ENCODE peak calls at places on chromosomes 7 and 10, in six cellular contexts. U, M, B, C, T and K are unnamed samples.
A peak's percentile ranks its signal among the peaks of the same experiment; 100 is the strongest.

GRCh38 chr7:152574892-152575511 is 100.9 kb downstream of the XRCC2 start:
- DNase-seq in T (peak; percentile 46), U (no peak), M (no peak), C (peak; percentile 63), B (no peak), K (peak; percentile 39)

GRCh38 chr10:85642082-85642420 is 724.5 kb downstream of the GRID1 start:
- DNase-seq in M (peak; percentile 27), T (no peak), B (no peak), U (no peak), C (no peak), K (no peak)

GRCh38 chr7:150857276-150858055 is 5.1 kb downstream of the AOC1 start:
- DNase-seq in C (no peak), T (no peak), M (no peak), U (no peak), B (no peak), K (no peak)

GRCh38 chr7:139242741-139243281 is 11.8 kb downstream of the UBN2 start:
- DNase-seq in T (peak; percentile 44), M (peak; percentile 29), C (no peak), B (no peak), U (no peak), K (no peak)

GRCh38 chr7:128362670-128363069 is 1.2 kb upstream of the PRRT4 start:
- DNase-seq in T (peak; percentile 40), B (no peak), C (no peak), M (peak; percentile 15), U (no peak), K (no peak)

GRCh38 chr10:18861382-18861781 is 187.2 kb upstream of the MALRD1 start:
- DNase-seq in U (no peak), C (no peak), M (no peak), B (no peak), T (no peak), K (no peak)

GRCh38 chr10:55793024-55793423 is 568.0 kb downstream of the ZWINT start:
- DNase-seq in T (peak; percentile 82), U (no peak), C (no peak), M (no peak), B (no peak), K (no peak)

GRCh38 chr10:133318494-133319127 is 9.9 kb downstream of the ZNF511 start:
- DNase-seq in B (no peak), M (peak; percentile 32), T (peak; percentile 72), U (peak; percentile 86), C (peak; percentile 83), K (peak; percentile 74)

GRCh38 chr10:12350167-12350872 is 973 bp downstream of the CAMK1D start:
- DNase-seq in U (peak; percentile 28), B (no peak), M (peak; percentile 16), C (peak; percentile 71), T (peak; percentile 37), K (peak; percentile 61)

GRCh38 chr7:159026271-159027047 is 118.2 kb downstream of the VIPR2 start:
- DNase-seq in U (no peak), C (no peak), B (no peak), T (no peak), M (no peak), K (no peak)

GRCh38 chr7:135879238-135879637 is 97.9 kb downstream of the MTPN start:
- DNase-seq in C (no peak), U (no peak), M (peak; percentile 18), B (no peak), T (peak; percentile 30), K (no peak)

GRCh38 chr10:13815766-13816165 is 229.0 kb downstream of the PRPF18 start:
- DNase-seq in U (no peak), C (no peak), M (peak; percentile 49), B (no peak), T (peak; percentile 68), K (no peak)

GRCh38 chr7:19928247-19928646 is 154.8 kb upstream of the TMEM196 start:
- DNase-seq in T (no peak), B (no peak), M (no peak), U (no peak), C (peak; percentile 70), K (peak; percentile 59)

GRCh38 chr7:110944966-110945644 is 145.8 kb upstream of the LRRN3 start:
- DNase-seq in U (no peak), M (no peak), B (no peak), C (no peak), T (no peak), K (no peak)

GRCh38 chr7:42606217-42606905 is 305.5 kb downstream of the C7orf25 start:
- DNase-seq in U (no peak), M (peak; percentile 71), B (no peak), C (no peak), T (peak; percentile 11), K (no peak)

GRCh38 chr10:677038-677437 is 12.4 kb downstream of the DIP2C start:
- DNase-seq in T (peak; percentile 45), U (no peak), B (no peak), M (no peak), C (no peak), K (no peak)

GRCh38 chr10:78763651-78764395 is 304.9 kb upstream of the ZMIZ1 start:
- DNase-seq in M (no peak), B (no peak), T (no peak), U (no peak), C (peak; percentile 87), K (peak; percentile 81)

GRCh38 chr10:88687853-88688467 is 18.1 kb upstream of the LIPK start:
- DNase-seq in B (no peak), T (peak; percentile 32), M (peak; percentile 25), U (no peak), C (peak; percentile 36), K (peak; percentile 38)

GRCh38 chr7:98354052-98354451 is 46.8 kb downstream of the BAIAP2L1 start:
- DNase-seq in C (no peak), M (no peak), U (no peak), T (no peak), B (no peak), K (no peak)

GRCh38 chr7:124130-124949 is 68.0 kb upstream of the FAM20C start:
- DNase-seq in T (no peak), B (no peak), M (no peak), C (no peak), U (no peak), K (no peak)

GRCh38 chr10:16964571-16965241 is 147.5 kb upstream of the RSU1 start:
- DNase-seq in U (no peak), C (no peak), M (peak; percentile 89), B (no peak), T (no peak), K (no peak)

GRCh38 chr10:113062977-113063967 is 113.2 kb downstream of the TCF7L2 start:
- DNase-seq in U (no peak), B (no peak), M (no peak), C (no peak), T (no peak), K (no peak)

GRCh38 chr10:68121862-68122261 is 12.6 kb downstream of the MYPN start:
- DNase-seq in B (no peak), T (no peak), C (no peak), U (no peak), M (peak; percentile 36), K (no peak)

GRCh38 chr7:130421685-130422084 is 19.1 kb downstream of the CEP41 start:
- DNase-seq in B (no peak), M (peak; percentile 73), U (no peak), T (no peak), C (no peak), K (no peak)

GRCh38 chr7:3588341-3588740 is 287.3 kb downstream of the SDK1 start:
- DNase-seq in B (no peak), C (no peak), U (no peak), M (no peak), T (peak; percentile 11), K (no peak)

GRCh38 chr7:50625360-50625759 is 60.2 kb upstream of the DDC start:
- DNase-seq in M (no peak), T (no peak), U (no peak), C (no peak), B (no peak), K (no peak)

GRCh38 chr10:43348511-43349312 is 22.7 kb upstream of the FXYD4 start:
- DNase-seq in U (peak; percentile 87), T (peak; percentile 83), C (peak; percentile 93), M (peak; percentile 74), B (peak; percentile 89), K (peak; percentile 92)

GRCh38 chr7:75772081-75773077 is at the start of gene CCL26:
- DNase-seq in M (peak; percentile 92), C (no peak), B (no peak), T (peak; percentile 17), U (no peak), K (no peak)

GRCh38 chr10:43360086-43360485 is 11.3 kb upstream of the FXYD4 start:
- DNase-seq in M (no peak), U (no peak), T (no peak), C (no peak), B (no peak), K (no peak)